ENCODE peak calls at places on chromosomes 7 and 10, in eight cellular contexts. S, Z, N, L, D, F, V and A are unnamed samples.
A peak's percentile ranks its signal among the peaks of the same experiment; 100 is the strongest.

GRCh38 chr7:84908196-84908793 is 278.6 kb downstream of the SEMA3D start:
- DNase-seq in N (no peak), V (no peak), Z (no peak), L (no peak), D (no peak), S (no peak), F (no peak), A (no peak)

GRCh38 chr7:100545636-100546128 is 6.7 kb downstream of the AGFG2 start:
- DNase-seq in S (peak; percentile 70), N (peak; percentile 55), V (peak; percentile 68), Z (no peak), L (peak; percentile 99), F (no peak), D (peak; percentile 88), A (no peak)

GRCh38 chr7:157664034-157664433 is 327.2 kb downstream of the DNAJB6 start:
- DNase-seq in V (no peak), D (no peak), S (no peak), N (no peak), L (no peak), Z (no peak), F (no peak), A (no peak)

GRCh38 chr7:55589905-55590304 is 17.6 kb upstream of the VOPP1 start:
- DNase-seq in L (no peak), V (no peak), Z (no peak), S (no peak), F (no peak), N (no peak), D (no peak), A (no peak)

GRCh38 chr7:816751-817671 is 15.3 kb upstream of the SUN1 start:
- DNase-seq in L (no peak), F (no peak), S (peak; percentile 43), Z (no peak), N (peak; percentile 47), D (peak; percentile 35), V (peak; percentile 72), A (peak; percentile 18)

GRCh38 chr10:96463562-96463961 is 50.2 kb downstream of the TLL2 start:
- DNase-seq in N (no peak), L (no peak), D (no peak), F (no peak), S (no peak), Z (no peak), V (no peak), A (no peak)

GRCh38 chr10:86293323-86293840 is 73.2 kb downstream of the GRID1 start:
- DNase-seq in D (no peak), S (no peak), N (peak; percentile 18), L (no peak), V (no peak), F (no peak), Z (no peak), A (no peak)

GRCh38 chr7:55174856-55175255 is 156.0 kb downstream of the EGFR start:
- DNase-seq in Z (no peak), D (no peak), V (no peak), F (no peak), S (no peak), L (no peak), N (no peak), A (no peak)

GRCh38 chr7:17588730-17589129 is 290.3 kb downstream of the AHR start:
- DNase-seq in N (no peak), L (no peak), Z (no peak), D (no peak), V (no peak), F (no peak), S (no peak), A (no peak)

GRCh38 chr7:145839814-145840213 is 276.8 kb upstream of the CNTNAP2 start:
- DNase-seq in D (no peak), V (no peak), Z (no peak), L (no peak), N (no peak), S (no peak), F (no peak), A (no peak)